ENCODE peak calls at places on chromosomes 3 and 15, in eight cellular contexts. A is esophagus muscularis mucosa; P is CD4-positive, alpha-beta T cell; F is ascending aorta; D is right atrium auricular region; S is AG04450; Z is MM.1S; I is fibroblast of lung. R is an unnamed sample.

GRCh38 chr3:22156868-22157267 is 405.9 kb upstream of the ZNF385D start:
- DNase-seq in A (no peak), P (no peak), F (no peak), D (no peak), S (no peak), Z (no peak), I (no peak), R (no peak)

GRCh38 chr15:48109856-48110531 is 10.8 kb upstream of the SLC24A5 start:
- DNase-seq in A (peak), P (no peak), F (no peak), D (no peak), S (no peak), Z (no peak), I (no peak), R (no peak)

GRCh38 chr3:121152573-121152972 is 244.6 kb downstream of the STXBP5L start:
- DNase-seq in A (no peak), P (no peak), F (no peak), D (no peak), S (no peak), Z (peak), I (peak), R (peak)

GRCh38 chr15:40108061-40108854 is 421 bp downstream of the BMF start:
- DNase-seq in A (no peak), P (peak), F (peak), D (peak), S (no peak), Z (peak), I (peak), R (peak)

GRCh38 chr3:76107935-76108570 is 322.7 kb upstream of the ZNF717 start:
- DNase-seq in A (no peak), P (no peak), F (no peak), D (no peak), S (peak), Z (peak), I (peak), R (peak)

GRCh38 chr3:111539351-111540331 is 2.4 kb upstream of the CD96 start:
- DNase-seq in A (no peak), P (peak), F (no peak), D (no peak), S (no peak), Z (peak), I (peak), R (peak)

GRCh38 chr3:11509175-11510000 is 134.3 kb downstream of the VGLL4 start:
- DNase-seq in A (no peak), P (no peak), F (peak), D (peak), S (peak), Z (no peak), I (peak), R (no peak)

GRCh38 chr3:130896101-130896500 is 2.2 kb downstream of the ATP2C1 start:
- DNase-seq in A (no peak), P (no peak), F (no peak), D (no peak), S (no peak), Z (no peak), I (peak), R (no peak)

GRCh38 chr3:66037330-66037985 is 1.3 kb downstream of the MAGI1 start:
- DNase-seq in A (no peak), P (no peak), F (peak), D (peak), S (no peak), Z (peak), I (peak), R (peak)

GRCh38 chr3:147730311-147730710 is 321.1 kb downstream of the ZIC1 start:
- DNase-seq in A (no peak), P (no peak), F (no peak), D (no peak), S (no peak), Z (no peak), I (no peak), R (no peak)

GRCh38 chr3:72151465-72152238 is 366.7 kb upstream of the PROK2 start:
- DNase-seq in A (no peak), P (no peak), F (no peak), D (no peak), S (no peak), Z (no peak), I (no peak), R (no peak)
- H3K27ac ChIP-seq in A (no peak), P (no peak), F (no peak), D (no peak), S (no peak), Z (no peak), I (no peak), R (no peak)

DNA sequence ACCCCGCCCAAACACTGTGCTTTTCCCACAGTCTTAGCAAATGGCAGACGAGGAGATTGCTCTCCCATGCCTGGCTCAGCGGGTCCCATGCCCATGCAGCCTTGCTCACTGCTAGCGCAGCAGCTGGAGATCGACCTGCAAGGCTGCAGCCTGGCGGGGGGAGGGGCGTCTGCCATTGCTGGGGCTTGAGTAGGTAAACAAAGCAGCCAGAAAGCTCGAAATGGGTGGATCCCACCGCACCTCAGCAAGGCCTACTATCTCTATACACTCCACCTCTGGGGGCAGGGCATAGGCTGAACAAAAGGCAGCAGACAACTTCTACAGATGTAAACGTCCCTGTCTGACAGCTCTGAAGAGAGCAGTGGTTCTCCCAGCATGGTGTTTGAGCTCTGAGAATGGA is 27.2 kb upstream of the WDR5B start:
- DNase-seq in A (no peak), P (no peak), F (no peak), D (no peak), S (no peak), Z (no peak), I (no peak), R (no peak)
- H3K27ac ChIP-seq in A (no peak), P (no peak), F (no peak), D (no peak), S (no peak), Z (no peak), I (no peak), R (no peak)

DNA sequence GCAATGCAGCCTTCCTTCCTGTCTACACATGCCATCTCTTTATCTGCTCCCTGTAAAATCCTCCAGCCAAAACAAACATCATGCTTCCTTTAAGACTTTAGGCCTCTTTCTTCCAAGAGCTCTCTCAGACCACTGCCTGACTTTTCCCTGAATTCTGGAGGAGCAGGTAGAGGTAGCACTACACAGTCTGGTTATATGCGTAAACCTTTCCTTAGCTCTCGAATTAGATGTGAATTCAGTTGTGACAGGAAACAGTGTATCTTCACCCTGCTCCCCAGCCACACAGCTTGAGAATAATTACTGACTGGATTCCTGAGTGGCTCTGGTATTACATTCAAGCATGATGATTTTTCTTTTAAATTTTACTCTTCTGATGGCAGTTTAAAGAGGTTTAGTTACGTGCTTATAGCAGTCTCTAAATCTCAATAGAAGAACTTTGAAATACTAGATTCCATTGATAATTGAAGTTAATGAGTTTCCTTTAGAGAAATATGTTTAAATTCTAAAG is 98.7 kb downstream of the FNDC3B start:
- DNase-seq in A (no peak), P (no peak), F (no peak), D (no peak), S (no peak), Z (no peak), I (peak), R (no peak)
- H3K27ac ChIP-seq in A (peak), P (no peak), F (peak), D (peak), S (no peak), Z (no peak), I (peak), R (no peak)

GRCh38 chr3:42119558-42120355 is 28.6 kb downstream of the TRAK1 start:
- DNase-seq in A (no peak), P (no peak), F (no peak), D (no peak), S (no peak), Z (no peak), I (peak), R (no peak)

GRCh38 chr3:42118762-42119361 is 27.7 kb downstream of the TRAK1 start:
- DNase-seq in A (no peak), P (no peak), F (peak), D (no peak), S (no peak), Z (peak), I (peak), R (peak)

GRCh38 chr3:42123012-42123581 is 31.9 kb downstream of the TRAK1 start:
- DNase-seq in A (no peak), P (no peak), F (no peak), D (no peak), S (no peak), Z (no peak), I (peak), R (no peak)

GRCh38 chr3:42122261-42123011 is 31.3 kb downstream of the TRAK1 start:
- DNase-seq in A (no peak), P (no peak), F (no peak), D (no peak), S (no peak), Z (no peak), I (no peak), R (no peak)

DNA sequence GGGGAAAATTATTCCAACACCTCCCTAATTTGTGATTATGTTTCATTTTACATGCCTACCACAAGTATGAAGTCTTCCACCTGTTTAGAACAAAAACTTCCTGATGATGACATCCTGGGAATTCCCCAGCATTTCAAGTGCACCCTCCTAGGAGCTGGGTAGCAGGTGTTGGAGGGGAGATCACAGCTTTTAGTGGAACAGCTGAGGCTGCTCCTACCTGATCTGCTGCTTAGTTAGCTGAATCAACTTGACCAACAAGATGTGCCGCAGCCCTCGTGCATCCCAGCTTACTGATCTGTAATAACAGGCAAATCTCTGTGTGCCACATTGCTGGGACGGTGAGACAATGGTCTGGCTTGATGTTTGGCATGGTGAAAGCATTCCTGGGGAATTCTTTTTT is 29.7 kb downstream of the TRAK1 start:
- DNase-seq in A (no peak), P (no peak), F (no peak), D (no peak), S (no peak), Z (no peak), I (peak), R (no peak)
- H3K27ac ChIP-seq in A (no peak), P (no peak), F (no peak), D (no peak), S (no peak), Z (no peak), I (no peak), R (peak)

DNA sequence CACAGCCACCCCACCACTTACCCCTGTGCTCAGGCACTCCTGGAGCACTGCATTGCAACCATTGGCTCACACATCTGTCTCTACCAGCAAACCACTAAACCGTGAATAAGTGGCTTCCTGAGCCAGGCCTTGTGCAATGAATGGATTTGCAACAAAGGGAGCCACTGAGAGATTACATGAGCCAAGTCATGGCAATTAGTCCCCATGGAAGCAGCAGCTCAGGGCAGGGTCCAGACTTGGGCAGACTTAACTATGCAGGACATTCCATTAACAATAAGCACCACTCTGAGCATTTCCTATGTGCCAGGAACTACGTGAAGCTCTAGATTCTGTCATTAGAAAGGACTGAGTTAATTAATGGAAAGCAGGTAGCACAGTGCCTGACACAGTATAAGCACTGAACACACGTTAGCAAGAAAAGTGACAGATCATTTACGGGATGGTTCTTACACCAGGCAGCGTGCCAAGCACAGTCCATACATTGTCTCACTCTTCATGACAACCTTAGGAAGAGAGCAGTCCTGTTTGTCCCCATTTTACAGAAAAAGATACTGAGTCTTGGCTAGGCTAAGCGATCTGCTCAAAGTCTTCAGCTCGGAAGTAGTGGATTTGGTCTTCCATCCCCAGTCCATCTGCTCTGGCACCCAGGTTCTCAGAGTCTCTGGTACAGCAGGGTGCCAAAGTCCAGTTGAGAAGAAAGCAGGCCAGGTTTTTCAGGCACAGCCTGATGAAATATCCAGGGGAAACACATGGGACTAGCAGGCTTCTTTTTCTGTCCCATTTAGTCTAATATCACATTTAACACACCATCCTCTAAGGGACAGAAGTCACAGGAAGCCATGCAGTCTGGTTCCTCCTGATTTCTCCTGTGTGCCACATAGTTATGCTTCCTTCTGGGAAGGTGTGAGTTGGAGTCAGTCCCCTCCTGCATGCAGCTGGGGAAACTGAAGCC is 44.1 kb downstream of the LIPC start:
- DNase-seq in A (no peak), P (no peak), F (no peak), D (peak), S (no peak), Z (no peak), I (peak), R (no peak)
- H3K27ac ChIP-seq in A (peak), P (no peak), F (no peak), D (no peak), S (no peak), Z (no peak), I (no peak), R (peak)

GRCh38 chr3:142866841-142867631 is 21.8 kb downstream of the PCOLCE2 start:
- DNase-seq in A (no peak), P (no peak), F (no peak), D (no peak), S (no peak), Z (peak), I (no peak), R (no peak)
- H3K27ac ChIP-seq in A (no peak), P (no peak), F (no peak), D (no peak), S (no peak), Z (no peak), I (no peak), R (no peak)